ENCODE peak calls at places on chromosome 7, in seven cellular contexts. One of them, this sample, is unnamed.

GRCh38 chr7:149727053-149727452 is 46.3 kb downstream of the ZNF467 start:
- DNase-seq in fibroblast of pulmonary artery: no peak
- DNase-seq in fibroblast of lung: no peak
- DNase-seq in BE2C: no peak
- DNase-seq in PC-9: peak; percentile 17
- DNase-seq in tibial nerve: no peak
- DNase-seq in neural progenitor cell: no peak
- DNase-seq in this sample: no peak

GRCh38 chr7:152894295-152895170 is 135.0 kb downstream of the ACTR3B start:
- DNase-seq in fibroblast of pulmonary artery: peak; percentile 1
- DNase-seq in fibroblast of lung: no peak
- DNase-seq in BE2C: peak; percentile 67
- DNase-seq in PC-9: peak; percentile 25
- DNase-seq in tibial nerve: no peak
- DNase-seq in neural progenitor cell: peak; percentile 81
- DNase-seq in this sample: peak; percentile 2

GRCh38 chr7:131753620-131754222 is 197.3 kb upstream of the PODXL start:
- DNase-seq in fibroblast of pulmonary artery: peak; percentile 2
- DNase-seq in fibroblast of lung: no peak
- DNase-seq in BE2C: peak; percentile 51
- DNase-seq in PC-9: peak; percentile 9
- DNase-seq in tibial nerve: no peak
- DNase-seq in neural progenitor cell: peak; percentile 67
- DNase-seq in this sample: no peak

GRCh38 chr7:82423446-82423845 is 20.1 kb downstream of the CACNA2D1 start:
- DNase-seq in fibroblast of pulmonary artery: no peak
- DNase-seq in fibroblast of lung: no peak
- DNase-seq in BE2C: no peak
- DNase-seq in PC-9: no peak
- DNase-seq in tibial nerve: no peak
- DNase-seq in neural progenitor cell: no peak
- DNase-seq in this sample: peak; percentile 5

GRCh38 chr7:194257-194995 is 2.1 kb downstream of the FAM20C start:
- DNase-seq in fibroblast of pulmonary artery: peak; percentile 26
- DNase-seq in fibroblast of lung: peak; percentile 62
- DNase-seq in BE2C: no peak
- DNase-seq in PC-9: peak; percentile 80
- DNase-seq in tibial nerve: no peak
- DNase-seq in neural progenitor cell: no peak
- DNase-seq in this sample: no peak

GRCh38 chr7:19969859-19970493 is 196.6 kb upstream of the TMEM196 start:
- DNase-seq in fibroblast of pulmonary artery: peak; percentile 68
- DNase-seq in fibroblast of lung: peak; percentile 70
- DNase-seq in BE2C: no peak
- DNase-seq in PC-9: peak; percentile 20
- DNase-seq in tibial nerve: no peak
- DNase-seq in neural progenitor cell: no peak
- DNase-seq in this sample: no peak

GRCh38 chr7:50914460-50914859 is 131.8 kb upstream of the GRB10 start:
- DNase-seq in fibroblast of pulmonary artery: no peak
- DNase-seq in fibroblast of lung: no peak
- DNase-seq in BE2C: no peak
- DNase-seq in PC-9: no peak
- DNase-seq in tibial nerve: no peak
- DNase-seq in neural progenitor cell: no peak
- DNase-seq in this sample: no peak

GRCh38 chr7:103887853-103888602 is 101.4 kb downstream of the RELN start:
- DNase-seq in fibroblast of pulmonary artery: no peak
- DNase-seq in fibroblast of lung: no peak
- DNase-seq in BE2C: no peak
- DNase-seq in PC-9: no peak
- DNase-seq in tibial nerve: no peak
- DNase-seq in neural progenitor cell: no peak
- DNase-seq in this sample: peak; percentile 8

GRCh38 chr7:75977741-75978140 is 16.7 kb downstream of the TMEM120A start:
- DNase-seq in fibroblast of pulmonary artery: peak; percentile 53
- DNase-seq in fibroblast of lung: no peak
- DNase-seq in BE2C: peak; percentile 40
- DNase-seq in PC-9: no peak
- DNase-seq in tibial nerve: no peak
- DNase-seq in neural progenitor cell: no peak
- DNase-seq in this sample: peak; percentile 87

GRCh38 chr7:30634634-30635201 is 40.0 kb downstream of the GARS1 start:
- DNase-seq in fibroblast of pulmonary artery: no peak
- DNase-seq in fibroblast of lung: no peak
- DNase-seq in BE2C: no peak
- DNase-seq in PC-9: no peak
- DNase-seq in tibial nerve: no peak
- DNase-seq in neural progenitor cell: no peak
- DNase-seq in this sample: no peak

GRCh38 chr7:129829677-129830631 is 122.8 kb downstream of the UBE2H start:
- DNase-seq in fibroblast of pulmonary artery: peak; percentile 90
- DNase-seq in fibroblast of lung: peak; percentile 79
- DNase-seq in BE2C: peak; percentile 74
- DNase-seq in PC-9: peak; percentile 43
- DNase-seq in tibial nerve: no peak
- DNase-seq in neural progenitor cell: peak; percentile 92
- DNase-seq in this sample: peak; percentile 86

GRCh38 chr7:49398730-49399129 is 374.7 kb upstream of the VWC2 start:
- DNase-seq in fibroblast of pulmonary artery: peak; percentile 0
- DNase-seq in fibroblast of lung: peak; percentile 77
- DNase-seq in BE2C: no peak
- DNase-seq in PC-9: no peak
- DNase-seq in tibial nerve: no peak
- DNase-seq in neural progenitor cell: no peak
- DNase-seq in this sample: peak; percentile 54

GRCh38 chr7:148042935-148043334 is 547.6 kb upstream of the C7orf33 start:
- DNase-seq in fibroblast of pulmonary artery: no peak
- DNase-seq in fibroblast of lung: no peak
- DNase-seq in BE2C: no peak
- DNase-seq in PC-9: no peak
- DNase-seq in tibial nerve: no peak
- DNase-seq in neural progenitor cell: no peak
- DNase-seq in this sample: no peak

GRCh38 chr7:503575-504111 is 16.0 kb downstream of the PDGFA start:
- DNase-seq in fibroblast of pulmonary artery: no peak
- DNase-seq in fibroblast of lung: no peak
- DNase-seq in BE2C: no peak
- DNase-seq in PC-9: no peak
- DNase-seq in tibial nerve: no peak
- DNase-seq in neural progenitor cell: no peak
- DNase-seq in this sample: peak; percentile 54

GRCh38 chr7:106119719-106120118 is 7.6 kb upstream of the SYPL1 start:
- DNase-seq in fibroblast of pulmonary artery: no peak
- DNase-seq in fibroblast of lung: no peak
- DNase-seq in BE2C: no peak
- DNase-seq in PC-9: no peak
- DNase-seq in tibial nerve: no peak
- DNase-seq in neural progenitor cell: no peak
- DNase-seq in this sample: no peak

GRCh38 chr7:100887186-100887954 is 2.1 kb downstream of the UFSP1 start:
- DNase-seq in fibroblast of pulmonary artery: no peak
- DNase-seq in fibroblast of lung: no peak
- DNase-seq in BE2C: peak; percentile 10
- DNase-seq in PC-9: no peak
- DNase-seq in tibial nerve: no peak
- DNase-seq in neural progenitor cell: no peak
- DNase-seq in this sample: no peak

GRCh38 chr7:90830302-90830701 is 234.2 kb downstream of the CDK14 start:
- DNase-seq in fibroblast of pulmonary artery: no peak
- DNase-seq in fibroblast of lung: no peak
- DNase-seq in BE2C: no peak
- DNase-seq in PC-9: no peak
- DNase-seq in tibial nerve: no peak
- DNase-seq in neural progenitor cell: no peak
- DNase-seq in this sample: no peak

GRCh38 chr7:24751484-24751883 is 5.8 kb downstream of the GSDME start:
- DNase-seq in fibroblast of pulmonary artery: peak; percentile 27
- DNase-seq in fibroblast of lung: peak; percentile 66
- DNase-seq in BE2C: no peak
- DNase-seq in PC-9: no peak
- DNase-seq in tibial nerve: no peak
- DNase-seq in neural progenitor cell: no peak
- DNase-seq in this sample: no peak

GRCh38 chr7:158602041-158602440 is 14.4 kb upstream of the PTPRN2 start:
- DNase-seq in fibroblast of pulmonary artery: no peak
- DNase-seq in fibroblast of lung: no peak
- DNase-seq in BE2C: no peak
- DNase-seq in PC-9: no peak
- DNase-seq in tibial nerve: no peak
- DNase-seq in neural progenitor cell: no peak
- DNase-seq in this sample: no peak

GRCh38 chr7:115707684-115708341 is 322.8 kb downstream of the TFEC start:
- DNase-seq in fibroblast of pulmonary artery: no peak
- DNase-seq in fibroblast of lung: peak; percentile 3
- DNase-seq in BE2C: no peak
- DNase-seq in PC-9: no peak
- DNase-seq in tibial nerve: no peak
- DNase-seq in neural progenitor cell: no peak
- DNase-seq in this sample: no peak

DNA sequence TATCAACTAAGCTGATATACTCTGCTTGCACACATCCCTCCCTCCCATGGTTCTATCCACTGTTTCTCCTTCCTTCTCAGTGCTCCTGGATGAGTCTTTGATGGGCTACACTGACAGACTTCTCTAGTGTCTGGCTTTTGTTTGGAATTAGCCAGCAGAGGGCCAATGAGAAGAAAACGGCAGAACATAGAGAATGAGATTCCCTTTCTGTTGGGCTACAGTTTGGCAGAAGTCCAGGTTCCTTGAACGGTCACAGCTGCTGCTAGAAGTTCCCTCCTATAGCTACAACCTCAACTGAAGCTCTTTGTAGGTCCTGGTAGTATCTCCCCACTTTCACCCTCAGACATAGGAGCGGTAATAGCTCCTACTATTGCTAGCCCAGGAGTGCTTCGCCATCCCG is 251.1 kb upstream of the LRRN3 start:
- DNase-seq in fibroblast of pulmonary artery: peak; percentile 78
- DNase-seq in fibroblast of lung: peak; percentile 20
- DNase-seq in BE2C: peak; percentile 83
- DNase-seq in PC-9: no peak
- DNase-seq in tibial nerve: no peak
- DNase-seq in neural progenitor cell: peak; percentile 28
- DNase-seq in this sample: peak; percentile 41
- TF ChIP-seq CTCF in fibroblast of pulmonary artery: peak; percentile 39
- TF ChIP-seq CTCF in fibroblast of lung: peak; percentile 29
- TF ChIP-seq CTCF in BE2C: peak; percentile 68
- TF ChIP-seq CTCF in PC-9: no peak
- TF ChIP-seq CTCF in tibial nerve: no peak
- TF ChIP-seq CTCF in neural progenitor cell: peak; percentile 40
- TF ChIP-seq CTCF in this sample: no peak

DNA sequence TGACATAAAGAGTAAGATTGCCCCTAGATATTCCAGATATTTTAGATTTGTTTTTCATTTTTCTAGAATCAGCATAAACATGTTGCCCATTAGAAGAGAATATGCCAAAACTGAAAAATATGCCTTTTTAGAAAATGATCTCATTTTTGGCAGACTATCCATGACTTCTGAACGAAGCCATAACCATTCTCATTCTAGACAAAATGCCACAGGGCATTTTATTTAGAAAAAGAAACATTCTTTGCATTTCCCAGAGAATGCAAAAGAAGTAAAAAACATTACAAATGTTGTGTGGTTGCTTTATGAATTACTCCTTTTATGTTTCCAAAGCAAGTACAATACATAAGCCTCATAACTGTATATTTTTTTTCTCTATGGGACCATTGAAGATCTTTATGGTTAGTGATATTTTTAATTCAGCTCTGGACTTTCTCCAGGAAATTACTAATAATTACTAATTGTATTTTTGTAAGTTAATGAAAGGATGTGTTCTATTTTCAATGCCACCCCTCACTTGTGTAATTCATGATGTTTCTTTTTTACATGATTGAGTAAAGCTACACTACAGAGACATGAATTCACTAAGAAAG is 109.6 kb upstream of the SEM1 start:
- DNase-seq in fibroblast of pulmonary artery: no peak
- DNase-seq in fibroblast of lung: no peak
- DNase-seq in BE2C: no peak
- DNase-seq in PC-9: no peak
- DNase-seq in tibial nerve: no peak
- DNase-seq in neural progenitor cell: no peak
- DNase-seq in this sample: no peak
- H3K4me3 ChIP-seq in fibroblast of pulmonary artery: no peak overlapping the region
- H3K4me3 ChIP-seq in fibroblast of lung: no peak overlapping the region
- H3K4me3 ChIP-seq in BE2C: no peak overlapping the region
- H3K4me3 ChIP-seq in PC-9: no peak overlapping the region
- H3K4me3 ChIP-seq in tibial nerve: no peak overlapping the region
- H3K4me3 ChIP-seq in neural progenitor cell: no peak overlapping the region
- H3K4me3 ChIP-seq in this sample: no peak overlapping the region

DNA sequence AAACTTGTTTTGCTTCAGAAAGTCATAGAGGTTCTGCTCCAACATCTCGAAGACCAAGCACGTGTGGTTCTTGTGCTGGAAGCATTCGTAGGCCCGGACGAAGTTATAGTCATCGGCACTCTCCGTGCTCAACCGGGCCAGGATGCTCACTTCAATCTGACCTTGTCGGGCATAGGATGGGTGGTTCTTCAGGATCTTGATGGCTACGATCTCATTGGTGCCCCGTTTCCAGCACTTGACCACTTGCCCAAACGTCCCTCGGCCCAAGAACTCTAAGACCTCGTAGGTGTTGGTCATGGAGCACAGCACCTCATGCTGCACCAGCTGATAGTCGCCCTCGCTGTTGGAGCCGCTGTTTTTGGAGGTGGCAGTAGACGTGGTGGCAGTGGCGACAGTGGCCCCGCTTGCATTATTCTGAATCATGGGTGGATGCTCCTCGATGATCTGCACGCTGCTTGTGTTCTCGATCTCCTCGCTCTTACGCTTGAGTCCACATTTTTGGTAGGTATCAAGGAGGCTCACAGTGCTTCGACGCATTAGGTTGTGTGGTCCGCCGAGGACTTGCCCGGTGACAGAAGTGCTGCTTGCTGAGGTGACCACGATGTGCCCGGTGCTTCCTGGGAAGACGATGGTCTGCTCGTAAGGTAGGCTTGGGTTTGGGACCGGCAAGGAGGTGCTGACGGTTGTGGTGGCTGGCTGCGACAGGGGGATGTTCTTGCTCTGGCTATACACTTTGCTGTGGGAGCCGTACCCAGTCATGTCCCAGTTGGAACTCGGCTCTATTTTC is 61.4 kb downstream of the HIPK2 start:
- DNase-seq in fibroblast of pulmonary artery: no peak
- DNase-seq in fibroblast of lung: no peak
- DNase-seq in BE2C: no peak
- DNase-seq in PC-9: no peak
- DNase-seq in tibial nerve: no peak
- DNase-seq in neural progenitor cell: no peak
- DNase-seq in this sample: no peak
- TF ChIP-seq CTCF in fibroblast of pulmonary artery: no peak
- TF ChIP-seq CTCF in fibroblast of lung: no peak
- TF ChIP-seq CTCF in BE2C: no peak
- TF ChIP-seq CTCF in PC-9: no peak
- TF ChIP-seq CTCF in tibial nerve: no peak
- TF ChIP-seq CTCF in neural progenitor cell: no peak
- TF ChIP-seq CTCF in this sample: no peak

DNA sequence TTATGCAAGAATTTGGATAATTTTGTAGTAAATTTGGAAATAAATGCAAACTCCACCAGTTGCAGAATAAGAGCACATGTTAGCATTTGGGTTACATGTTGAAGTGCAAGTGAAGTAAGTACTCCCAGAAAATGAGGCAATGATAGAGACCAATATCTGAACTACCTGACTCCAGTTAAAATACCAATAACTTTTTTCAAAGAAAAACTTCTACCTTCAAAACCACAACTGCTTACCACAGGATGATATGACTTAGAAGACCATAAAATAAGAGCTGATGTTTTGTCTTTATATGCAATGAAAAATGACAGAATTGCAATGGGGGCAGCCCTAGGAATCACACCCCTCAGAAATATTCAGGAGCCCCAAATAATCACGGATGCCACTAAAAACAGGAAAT is 561.6 kb upstream of the TEX47 start:
- DNase-seq in fibroblast of pulmonary artery: no peak
- DNase-seq in fibroblast of lung: no peak
- DNase-seq in BE2C: no peak
- DNase-seq in PC-9: no peak
- DNase-seq in tibial nerve: no peak
- DNase-seq in neural progenitor cell: no peak
- DNase-seq in this sample: no peak
- H3K4me3 ChIP-seq in fibroblast of pulmonary artery: no peak overlapping the region
- H3K4me3 ChIP-seq in fibroblast of lung: no peak overlapping the region
- H3K4me3 ChIP-seq in BE2C: no peak overlapping the region
- H3K4me3 ChIP-seq in PC-9: no peak overlapping the region
- H3K4me3 ChIP-seq in tibial nerve: no peak overlapping the region
- H3K4me3 ChIP-seq in neural progenitor cell: no peak overlapping the region
- H3K4me3 ChIP-seq in this sample: no peak overlapping the region